ENCODE peak calls at places on chromosomes 6 and 20, in nine cellular contexts. W is IMR-90, T is esophagus muscularis mucosa, H is ovary, V is heart left ventricle, A is uterus, M is GM12891, J is right lobe of liver, R is HCT116. L is an unnamed sample.

GRCh38 chr6:90390379-90390778 is 93.7 kb upstream of the BACH2 start:
- DNase-seq in M (no peak), W (no peak), T (no peak), R (no peak), H (no peak), J (no peak), V (no peak), A (no peak), L (no peak)

GRCh38 chr20:35368616-35369423 is 43.0 kb downstream of the UQCC1 start:
- DNase-seq in V (no peak), T (no peak), H (no peak), M (no peak), A (no peak), J (no peak), W (no peak), R (no peak), L (no peak)

GRCh38 chr20:55641497-55641896 is 363.8 kb downstream of the CBLN4 start:
- DNase-seq in R (no peak), M (no peak), A (no peak), W (no peak), H (no peak), V (no peak), J (no peak), T (no peak), L (no peak)

GRCh38 chr6:79614326-79615285 is 16.5 kb upstream of the SH3BGRL2 start:
- DNase-seq in H (no peak), V (no peak), A (no peak), R (no peak), W (no peak), J (no peak), T (no peak), M (no peak), L (no peak)

GRCh38 chr6:108203189-108204119 is 37.6 kb downstream of the NR2E1 start:
- DNase-seq in H (no peak), W (no peak), V (no peak), T (no peak), A (no peak), R (no peak), M (no peak), J (peak), L (no peak)

GRCh38 chr6:2036084-2037023 is 209.1 kb downstream of the GMDS start:
- DNase-seq in V (no peak), R (no peak), A (no peak), W (no peak), H (no peak), T (no peak), J (no peak), M (no peak), L (no peak)

GRCh38 chr6:11772109-11772830 is 6.3 kb downstream of the ADTRP start:
- DNase-seq in R (peak), W (peak), M (no peak), V (no peak), A (peak), T (no peak), J (no peak), H (no peak), L (no peak)

GRCh38 chr20:57429579-57430202 is 38.5 kb downstream of the RBM38 start:
- DNase-seq in T (no peak), J (no peak), V (no peak), A (no peak), R (peak), H (no peak), M (no peak), W (peak), L (no peak)

GRCh38 chr6:152723398-152723797 is 25.7 kb downstream of the MYCT1 start:
- DNase-seq in A (no peak), T (no peak), V (no peak), M (no peak), W (peak), H (no peak), J (no peak), R (no peak), L (no peak)

GRCh38 chr20:32575227-32575581 is 9.9 kb downstream of the NOL4L start:
- DNase-seq in W (no peak), V (no peak), H (no peak), R (no peak), A (no peak), T (no peak), J (no peak), M (no peak), L (no peak)

DNA sequence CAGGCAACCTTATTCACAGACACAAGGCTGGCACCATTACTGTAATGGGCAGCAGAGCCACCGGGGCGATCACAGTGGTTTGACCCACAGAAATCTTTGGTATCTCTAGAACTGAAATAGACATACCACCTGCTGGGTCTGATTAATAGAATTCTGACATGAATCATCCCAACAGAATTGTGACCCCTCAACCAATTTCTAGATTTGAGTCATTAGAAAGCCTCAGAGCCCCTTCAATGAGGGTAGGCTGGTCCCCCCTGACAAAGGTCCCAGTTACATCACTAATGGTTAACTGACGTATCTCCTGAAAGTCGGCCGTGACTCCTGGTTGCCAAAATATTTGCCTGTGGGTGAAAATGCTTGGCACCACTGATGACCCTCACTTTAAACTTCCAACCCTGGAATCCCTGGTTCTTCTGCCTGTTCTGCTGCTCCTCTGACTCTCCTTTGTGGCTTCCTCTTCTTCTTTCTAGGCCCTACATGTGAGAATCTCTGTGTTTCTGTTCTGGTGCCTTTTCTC is 124.9 kb upstream of the ARID1B start:
- DNase-seq in R (no peak), M (no peak), A (no peak), J (no peak), T (no peak), W (no peak), H (no peak), V (no peak), L (no peak)
- TF ChIP-seq POLR2A in R (no peak), M (peak), A (no peak), J (no peak), T (no peak), W (no peak), H (no peak), V (no peak), L (no peak)

GRCh38 chr6:30645989-30646388 is 944 bp upstream of the C6orf136 start:
- DNase-seq in V (no peak), M (no peak), W (no peak), A (no peak), T (no peak), R (no peak), J (no peak), H (no peak), L (no peak)

GRCh38 chr6:30647802-30648460 is 998 bp downstream of the C6orf136 start:
- DNase-seq in A (no peak), V (no peak), H (no peak), J (no peak), M (peak), W (no peak), T (no peak), R (no peak), L (no peak)

GRCh38 chr6:30644769-30645168 is 2.2 kb upstream of the C6orf136 start:
- DNase-seq in H (no peak), R (no peak), J (no peak), V (no peak), T (no peak), W (no peak), A (no peak), M (no peak), L (no peak)

GRCh38 chr6:30646450-30647038 is 389 bp upstream of the C6orf136 start:
- DNase-seq in H (peak), M (no peak), J (peak), T (no peak), A (peak), V (peak), R (no peak), W (no peak), L (peak)

DNA sequence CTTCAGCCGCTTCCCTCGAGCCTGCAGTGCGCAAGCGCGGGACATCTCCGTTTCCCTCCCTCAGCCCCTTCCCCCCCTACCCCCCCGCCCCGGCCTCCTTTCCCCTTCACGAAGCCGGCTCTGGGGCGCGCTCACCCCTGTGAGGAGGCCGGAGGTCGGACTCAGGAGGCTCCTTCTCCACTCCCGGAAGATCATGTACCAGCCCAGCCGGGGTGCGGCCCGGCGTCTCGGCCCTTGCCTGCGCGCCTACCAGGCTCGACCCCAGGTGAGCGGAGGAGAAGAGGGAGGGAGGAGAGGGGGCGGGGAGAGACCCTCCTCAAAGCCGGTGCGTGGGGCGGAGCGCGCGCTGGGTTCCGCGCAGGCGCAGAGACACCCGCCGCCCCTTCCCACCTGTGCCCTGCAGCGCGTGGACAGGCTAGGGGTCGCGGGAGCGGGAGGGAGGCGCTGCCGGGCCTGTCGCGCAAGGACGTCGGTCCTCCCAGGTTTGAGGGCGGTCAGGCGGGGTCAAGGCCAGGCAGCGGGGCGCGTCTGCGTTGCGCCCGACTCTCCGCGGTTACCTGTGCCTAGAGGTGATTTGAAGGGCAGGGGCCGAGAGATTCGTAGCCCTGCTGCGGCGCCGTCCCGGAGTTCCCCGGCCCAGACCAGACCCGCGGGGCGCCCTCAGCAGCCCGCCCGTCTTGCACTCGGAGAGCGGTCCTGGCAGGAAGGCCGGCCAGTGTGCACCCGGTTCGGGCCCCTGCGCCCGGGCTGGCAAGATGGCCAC is at the start of gene C6orf136:
- DNase-seq in M (peak), V (peak), T (peak), J (peak), H (peak), W (peak), A (peak), R (peak), L (peak)
- TF ChIP-seq POLR2A in M (no peak), V (peak), T (no peak), J (peak), H (no peak), W (no peak), A (no peak), R (peak), L (peak)

GRCh38 chr6:95240514-95240913 is 336.8 kb upstream of the MANEA start:
- DNase-seq in M (no peak), T (no peak), A (no peak), V (no peak), J (no peak), R (no peak), W (no peak), H (no peak), L (no peak)
- TF ChIP-seq POLR2A in M (no peak), T (no peak), A (no peak), V (no peak), J (no peak), R (no peak), W (no peak), H (no peak), L (no peak)

DNA sequence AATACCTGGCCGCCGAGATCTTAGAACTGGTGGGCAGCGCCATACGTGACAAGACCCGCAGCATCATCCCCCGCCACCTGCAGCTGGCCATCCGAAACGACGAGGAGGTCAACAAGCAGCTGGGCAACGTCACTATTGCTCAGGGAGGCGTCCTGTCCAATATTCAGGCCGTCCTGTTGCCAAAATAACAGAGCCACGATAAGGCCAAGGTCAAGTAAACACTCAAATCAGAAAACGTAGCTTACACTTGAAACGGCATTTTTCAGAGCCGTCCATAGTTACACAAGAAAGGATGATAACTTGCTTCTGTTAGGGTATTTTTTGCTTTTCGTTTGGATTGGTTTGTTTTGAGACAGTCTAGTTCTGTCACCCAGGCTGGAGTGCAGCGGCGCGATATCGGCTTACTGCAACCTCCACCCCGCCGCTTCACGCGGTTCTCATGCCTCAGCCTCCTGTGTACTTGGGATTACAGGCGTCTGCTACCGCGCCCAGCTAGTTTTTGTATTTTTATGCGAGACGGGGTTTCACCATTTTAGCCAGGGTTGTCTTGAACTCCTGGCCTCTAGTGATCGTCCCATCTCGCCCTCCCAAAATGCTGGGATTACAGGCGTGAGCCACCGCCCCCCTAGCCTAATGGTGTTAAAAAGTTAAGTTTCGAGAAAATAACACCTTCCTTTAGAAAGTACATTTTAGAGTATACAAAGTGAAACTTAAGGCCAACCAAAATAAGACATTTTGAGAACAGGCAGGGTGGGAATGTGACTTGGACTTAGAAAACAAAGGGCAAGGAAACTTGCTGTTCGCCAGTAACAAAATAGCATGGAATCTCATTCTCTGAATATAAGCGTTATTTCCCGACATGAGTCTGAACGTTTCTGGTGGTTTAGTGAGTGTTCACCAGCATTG is 42.8 kb upstream of the HFE start:
- DNase-seq in H (peak), R (no peak), J (peak), T (no peak), V (peak), M (no peak), W (peak), A (no peak), L (peak)
- TF ChIP-seq POLR2A in H (no peak), R (no peak), J (no peak), T (no peak), V (no peak), M (peak), W (no peak), A (no peak), L (peak)

L was measured in erythroblast.